ENCODE peak calls at places on chromosomes 3 and 15, in four cellular contexts. One of them, this sample, is unnamed.

GRCh38 chr3:195207731-195208130 is 63.2 kb downstream of the XXYLT1 start:
- DNase-seq in MM.1S: no peak
- DNase-seq in heart left ventricle: no peak
- DNase-seq in H9: no peak
- DNase-seq in this sample: no peak

GRCh38 chr15:77653832-77654480 is 21.2 kb upstream of the LINGO1 start:
- DNase-seq in MM.1S: no peak
- DNase-seq in heart left ventricle: no peak
- DNase-seq in H9: no peak
- DNase-seq in this sample: no peak

GRCh38 chr3:126835472-126836219 is 131.6 kb downstream of the CHCHD6 start:
- DNase-seq in MM.1S: no peak
- DNase-seq in heart left ventricle: no peak
- DNase-seq in H9: no peak
- DNase-seq in this sample: no peak

GRCh38 chr3:22940285-22940684 is 262.8 kb upstream of the UBE2E2 start:
- DNase-seq in MM.1S: no peak
- DNase-seq in heart left ventricle: no peak
- DNase-seq in H9: no peak
- DNase-seq in this sample: no peak

GRCh38 chr15:41561777-41562145 is 2.7 kb downstream of the TYRO3 start:
- DNase-seq in MM.1S: no peak
- DNase-seq in heart left ventricle: peak
- DNase-seq in H9: peak
- DNase-seq in this sample: peak

GRCh38 chr3:52385157-52385556 is 59.7 kb downstream of the SEMA3G start:
- DNase-seq in MM.1S: peak
- DNase-seq in heart left ventricle: no peak
- DNase-seq in H9: peak
- DNase-seq in this sample: no peak

GRCh38 chr3:42539871-42540714 is 37.6 kb downstream of the VIPR1 start:
- DNase-seq in MM.1S: peak
- DNase-seq in heart left ventricle: no peak
- DNase-seq in H9: peak
- DNase-seq in this sample: no peak

GRCh38 chr3:13544293-13544831 is 4.6 kb upstream of the FBLN2 start:
- DNase-seq in MM.1S: no peak
- DNase-seq in heart left ventricle: no peak
- DNase-seq in H9: peak
- DNase-seq in this sample: no peak

GRCh38 chr3:171847595-171848259 is 4.6 kb downstream of the TMEM212 start:
- DNase-seq in MM.1S: no peak
- DNase-seq in heart left ventricle: no peak
- DNase-seq in H9: no peak
- DNase-seq in this sample: no peak
- TF ChIP-seq CTCF in MM.1S: no peak
- TF ChIP-seq CTCF in heart left ventricle: no peak
- TF ChIP-seq CTCF in H9: no peak
- TF ChIP-seq CTCF in this sample: no peak

DNA sequence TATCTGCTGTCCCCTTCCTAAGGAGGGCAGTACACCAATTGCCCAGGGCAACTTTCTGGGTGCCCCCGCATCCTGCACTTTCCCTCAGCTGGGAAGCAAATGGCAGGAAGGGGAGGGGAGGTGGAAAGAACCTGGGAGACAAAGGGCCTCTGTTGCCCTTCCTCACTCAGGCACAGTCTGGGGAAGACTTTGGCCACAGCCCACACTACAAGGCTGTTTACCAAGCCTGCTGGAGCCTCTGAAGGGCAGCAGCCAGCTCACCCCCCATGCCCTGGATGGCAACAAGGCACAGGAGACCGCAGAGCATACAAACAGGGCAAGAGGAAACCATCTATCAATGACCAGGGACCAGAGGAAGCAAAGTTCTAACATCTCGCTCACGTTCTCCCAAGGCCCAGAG is 42.4 kb downstream of the ARRDC4 start:
- DNase-seq in MM.1S: no peak
- DNase-seq in heart left ventricle: no peak
- DNase-seq in H9: no peak
- DNase-seq in this sample: no peak
- H3K27ac ChIP-seq in MM.1S: no peak
- H3K27ac ChIP-seq in heart left ventricle: no peak
- H3K27ac ChIP-seq in H9: no peak
- H3K27ac ChIP-seq in this sample: no peak

GRCh38 chr3:134468519-134468918 is 17.3 kb downstream of the ANAPC13 start:
- DNase-seq in MM.1S: no peak
- DNase-seq in heart left ventricle: no peak
- DNase-seq in H9: no peak
- DNase-seq in this sample: no peak

GRCh38 chr3:134466366-134466765 is 19.4 kb downstream of the ANAPC13 start:
- DNase-seq in MM.1S: no peak
- DNase-seq in heart left ventricle: no peak
- DNase-seq in H9: no peak
- DNase-seq in this sample: no peak

GRCh38 chr3:134462236-134463059 is 23.3 kb downstream of the ANAPC13 start:
- DNase-seq in MM.1S: no peak
- DNase-seq in heart left ventricle: no peak
- DNase-seq in H9: no peak
- DNase-seq in this sample: no peak

GRCh38 chr3:134463676-134464611 is 21.8 kb downstream of the ANAPC13 start:
- DNase-seq in MM.1S: no peak
- DNase-seq in heart left ventricle: peak
- DNase-seq in H9: peak
- DNase-seq in this sample: peak

DNA sequence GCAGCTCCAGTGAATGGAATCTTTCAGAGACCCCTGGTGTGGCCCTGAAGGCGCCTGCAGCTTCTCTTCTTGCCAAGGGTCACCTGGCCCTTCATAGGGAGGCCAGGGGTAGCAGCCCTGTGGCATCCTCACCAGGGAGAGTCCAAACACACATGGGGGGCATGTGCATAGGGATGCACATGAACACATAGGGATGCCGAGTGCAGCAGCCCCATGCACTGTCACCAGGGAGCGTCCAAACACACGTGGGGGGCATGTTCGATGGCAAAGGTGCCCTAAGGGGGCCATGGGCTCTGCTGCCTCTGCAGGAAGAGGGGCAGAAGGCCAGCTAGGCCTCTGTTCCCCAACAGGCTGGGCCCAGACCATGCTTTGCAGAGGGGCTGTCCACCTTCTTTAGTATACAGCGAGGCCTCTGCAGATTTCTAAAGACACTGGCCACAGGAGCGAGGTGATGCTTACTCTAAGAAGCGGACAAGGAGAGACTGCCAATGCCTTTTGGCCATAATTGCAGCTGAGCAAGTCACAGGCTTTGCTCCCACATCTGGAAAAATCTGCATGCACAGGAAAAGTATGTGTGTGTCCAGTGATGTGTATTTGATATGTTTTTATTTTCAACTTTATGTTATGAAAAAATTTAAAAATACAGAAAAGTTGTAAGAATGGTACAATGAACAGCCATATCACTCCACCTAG is 20.9 kb downstream of the ANAPC13 start:
- DNase-seq in MM.1S: no peak
- DNase-seq in heart left ventricle: no peak
- DNase-seq in H9: peak
- DNase-seq in this sample: no peak
- TF ChIP-seq CTCF in MM.1S: no peak
- TF ChIP-seq CTCF in heart left ventricle: no peak
- TF ChIP-seq CTCF in H9: no peak
- TF ChIP-seq CTCF in this sample: no peak

DNA sequence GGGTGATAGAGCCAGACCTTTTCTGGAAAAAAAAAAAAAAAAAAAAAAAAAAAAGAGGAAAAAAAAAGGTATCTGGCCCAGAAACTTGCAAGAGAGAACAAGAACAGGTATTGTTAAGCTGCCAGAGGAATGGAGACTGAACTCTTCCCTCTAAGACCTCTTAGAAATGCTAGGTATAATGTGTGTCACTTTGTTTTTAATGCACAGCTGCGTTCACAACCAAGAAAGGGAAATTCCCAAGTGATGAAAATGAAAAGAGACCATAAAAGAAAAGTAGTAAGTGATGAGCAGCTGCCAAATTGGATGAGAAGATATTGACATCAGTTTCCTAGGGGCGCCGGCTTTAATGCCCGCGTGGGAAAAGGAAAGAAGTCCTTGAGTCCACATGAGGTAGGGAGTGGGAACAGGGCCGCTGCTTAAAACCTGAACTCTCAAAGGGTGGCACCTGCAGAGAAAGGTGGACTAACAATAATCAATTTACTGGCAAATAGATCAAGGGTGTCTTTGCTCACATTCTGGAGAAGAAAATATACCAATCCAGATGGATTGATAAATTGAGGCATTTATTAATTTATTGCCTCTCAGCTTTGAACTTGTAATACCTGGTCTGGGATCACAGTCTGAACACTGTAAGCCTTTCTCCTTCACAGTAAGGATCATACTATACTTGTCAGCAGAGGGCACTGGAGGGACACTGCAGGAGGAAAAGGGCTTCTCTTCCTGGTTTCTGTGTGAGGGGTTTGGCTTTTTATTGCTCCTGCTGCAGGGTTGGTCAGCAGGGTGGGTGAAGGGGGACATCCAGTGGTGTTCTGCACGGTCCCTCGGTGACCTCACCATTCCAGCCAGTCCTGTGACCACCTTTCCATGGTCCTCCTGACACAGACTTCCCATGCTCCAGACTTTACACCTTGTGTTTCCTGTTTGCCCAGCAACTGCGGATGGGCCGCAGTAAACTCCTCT is 131.6 kb downstream of the AQP9 start:
- DNase-seq in MM.1S: peak
- DNase-seq in heart left ventricle: no peak
- DNase-seq in H9: peak
- DNase-seq in this sample: peak
- H3K27ac ChIP-seq in MM.1S: peak
- H3K27ac ChIP-seq in heart left ventricle: no peak
- H3K27ac ChIP-seq in H9: no peak
- H3K27ac ChIP-seq in this sample: no peak